ENCODE peak calls at places on chromosomes 7 and 10, in nine cellular contexts. One of them, this sample, is unnamed.

GRCh38 chr7:144957998-144958397 is 122.1 kb upstream of the TPK1 start:
- DNase-seq in IMR-90: no peak
- DNase-seq in RWPE1: no peak
- DNase-seq in psoas muscle: no peak
- DNase-seq in pancreas: no peak
- DNase-seq in hepatocyte: no peak
- DNase-seq in spleen: no peak
- DNase-seq in PC-3: no peak
- DNase-seq in body of pancreas: no peak
- DNase-seq in this sample: no peak

GRCh38 chr7:152354061-152354460 is 81.7 kb downstream of the KMT2C start:
- DNase-seq in psoas muscle: no peak
- DNase-seq in hepatocyte: no peak
- DNase-seq in PC-3: no peak
- DNase-seq in pancreas: no peak
- DNase-seq in body of pancreas: no peak
- DNase-seq in spleen: no peak
- DNase-seq in IMR-90: peak
- DNase-seq in RWPE1: no peak
- DNase-seq in this sample: no peak

GRCh38 chr7:4733936-4734528 is 41.4 kb upstream of the AP5Z1 start:
- DNase-seq in pancreas: no peak
- DNase-seq in PC-3: no peak
- DNase-seq in psoas muscle: no peak
- DNase-seq in spleen: no peak
- DNase-seq in hepatocyte: no peak
- DNase-seq in RWPE1: no peak
- DNase-seq in IMR-90: no peak
- DNase-seq in body of pancreas: no peak
- DNase-seq in this sample: no peak

GRCh38 chr7:88233828-88234227 is 14.0 kb upstream of the SRI start:
- DNase-seq in IMR-90: no peak
- DNase-seq in PC-3: no peak
- DNase-seq in RWPE1: no peak
- DNase-seq in hepatocyte: peak
- DNase-seq in body of pancreas: no peak
- DNase-seq in psoas muscle: no peak
- DNase-seq in spleen: no peak
- DNase-seq in pancreas: no peak
- DNase-seq in this sample: no peak

GRCh38 chr7:138890782-138891445 is 90.3 kb downstream of the KIAA1549 start:
- DNase-seq in psoas muscle: peak
- DNase-seq in PC-3: peak
- DNase-seq in pancreas: peak
- DNase-seq in IMR-90: peak
- DNase-seq in spleen: no peak
- DNase-seq in body of pancreas: peak
- DNase-seq in RWPE1: no peak
- DNase-seq in hepatocyte: peak
- DNase-seq in this sample: no peak

GRCh38 chr10:56349611-56350010 is 11.4 kb downstream of the ZWINT start:
- DNase-seq in RWPE1: peak
- DNase-seq in hepatocyte: no peak
- DNase-seq in pancreas: no peak
- DNase-seq in PC-3: peak
- DNase-seq in psoas muscle: no peak
- DNase-seq in body of pancreas: no peak
- DNase-seq in IMR-90: no peak
- DNase-seq in spleen: no peak
- DNase-seq in this sample: no peak

GRCh38 chr10:64859911-64860310 is 1338.7 kb downstream of the REEP3 start:
- DNase-seq in PC-3: no peak
- DNase-seq in body of pancreas: no peak
- DNase-seq in IMR-90: no peak
- DNase-seq in RWPE1: no peak
- DNase-seq in pancreas: no peak
- DNase-seq in hepatocyte: no peak
- DNase-seq in psoas muscle: no peak
- DNase-seq in spleen: no peak
- DNase-seq in this sample: no peak

GRCh38 chr7:87416682-87417587 is 58.5 kb downstream of the ABCB4 start:
- DNase-seq in RWPE1: peak
- DNase-seq in IMR-90: peak
- DNase-seq in pancreas: peak
- DNase-seq in psoas muscle: peak
- DNase-seq in hepatocyte: peak
- DNase-seq in PC-3: peak
- DNase-seq in spleen: no peak
- DNase-seq in body of pancreas: peak
- DNase-seq in this sample: no peak

GRCh38 chr10:60821661-60822060 is 43.4 kb downstream of the CDK1 start:
- DNase-seq in pancreas: no peak
- DNase-seq in IMR-90: peak
- DNase-seq in psoas muscle: no peak
- DNase-seq in hepatocyte: no peak
- DNase-seq in PC-3: no peak
- DNase-seq in body of pancreas: no peak
- DNase-seq in spleen: no peak
- DNase-seq in RWPE1: no peak
- DNase-seq in this sample: no peak

GRCh38 chr10:78465456-78465855 is 431.8 kb downstream of the RPS24 start:
- DNase-seq in psoas muscle: no peak
- DNase-seq in pancreas: no peak
- DNase-seq in RWPE1: no peak
- DNase-seq in PC-3: no peak
- DNase-seq in IMR-90: no peak
- DNase-seq in hepatocyte: no peak
- DNase-seq in spleen: no peak
- DNase-seq in body of pancreas: no peak
- DNase-seq in this sample: no peak

GRCh38 chr7:114953724-114954123 is 31.8 kb downstream of the MDFIC start:
- DNase-seq in PC-3: peak
- DNase-seq in IMR-90: no peak
- DNase-seq in pancreas: no peak
- DNase-seq in spleen: no peak
- DNase-seq in psoas muscle: no peak
- DNase-seq in RWPE1: no peak
- DNase-seq in hepatocyte: no peak
- DNase-seq in body of pancreas: no peak
- DNase-seq in this sample: no peak
- TF ChIP-seq CTCF in PC-3: peak
- TF ChIP-seq CTCF in IMR-90: no peak
- TF ChIP-seq CTCF in pancreas: no peak
- TF ChIP-seq CTCF in spleen: no peak
- TF ChIP-seq CTCF in psoas muscle: no peak
- TF ChIP-seq CTCF in RWPE1: no peak
- TF ChIP-seq CTCF in hepatocyte: no peak
- TF ChIP-seq CTCF in body of pancreas: no peak
- TF ChIP-seq CTCF in this sample: no peak

DNA sequence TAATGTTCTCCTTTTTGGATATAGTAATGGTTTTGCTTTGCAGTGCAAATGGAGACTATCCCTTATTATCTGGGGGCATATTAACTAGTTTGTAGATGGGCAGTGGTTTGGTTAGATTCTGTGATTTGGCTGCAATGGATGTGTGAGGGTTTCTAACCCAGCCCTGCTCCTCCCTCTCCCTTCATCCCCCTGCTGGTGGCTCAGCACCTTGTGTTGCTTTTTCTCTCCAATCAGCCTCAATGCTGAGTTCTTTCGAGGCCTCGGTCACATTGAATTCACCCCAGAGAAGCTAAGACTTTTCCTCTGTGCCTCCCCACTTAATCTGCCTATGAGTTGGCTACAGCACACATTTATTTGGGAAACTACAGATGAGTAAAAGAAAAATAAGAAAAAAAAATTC is 120.0 kb downstream of the MALRD1 start:
- DNase-seq in pancreas: no peak
- DNase-seq in body of pancreas: no peak
- DNase-seq in PC-3: no peak
- DNase-seq in RWPE1: no peak
- DNase-seq in spleen: no peak
- DNase-seq in psoas muscle: no peak
- DNase-seq in IMR-90: no peak
- DNase-seq in hepatocyte: no peak
- DNase-seq in this sample: no peak
- TF ChIP-seq CTCF in pancreas: no peak
- TF ChIP-seq CTCF in body of pancreas: no peak
- TF ChIP-seq CTCF in PC-3: peak
- TF ChIP-seq CTCF in RWPE1: no peak
- TF ChIP-seq CTCF in spleen: no peak
- TF ChIP-seq CTCF in psoas muscle: no peak
- TF ChIP-seq CTCF in IMR-90: peak
- TF ChIP-seq CTCF in hepatocyte: peak
- TF ChIP-seq CTCF in this sample: no peak

GRCh38 chr7:132312531-132313070 is 263.7 kb downstream of the PLXNA4 start:
- DNase-seq in body of pancreas: no peak
- DNase-seq in PC-3: no peak
- DNase-seq in RWPE1: no peak
- DNase-seq in hepatocyte: no peak
- DNase-seq in spleen: no peak
- DNase-seq in psoas muscle: no peak
- DNase-seq in IMR-90: no peak
- DNase-seq in pancreas: no peak
- DNase-seq in this sample: no peak

GRCh38 chr7:132309102-132309805 is 267.0 kb downstream of the PLXNA4 start:
- DNase-seq in spleen: no peak
- DNase-seq in psoas muscle: no peak
- DNase-seq in IMR-90: no peak
- DNase-seq in hepatocyte: no peak
- DNase-seq in pancreas: no peak
- DNase-seq in PC-3: no peak
- DNase-seq in RWPE1: no peak
- DNase-seq in body of pancreas: no peak
- DNase-seq in this sample: no peak

GRCh38 chr7:132311747-132312146 is 264.5 kb downstream of the PLXNA4 start:
- DNase-seq in PC-3: no peak
- DNase-seq in RWPE1: no peak
- DNase-seq in psoas muscle: no peak
- DNase-seq in spleen: no peak
- DNase-seq in body of pancreas: no peak
- DNase-seq in pancreas: no peak
- DNase-seq in hepatocyte: no peak
- DNase-seq in IMR-90: no peak
- DNase-seq in this sample: no peak

DNA sequence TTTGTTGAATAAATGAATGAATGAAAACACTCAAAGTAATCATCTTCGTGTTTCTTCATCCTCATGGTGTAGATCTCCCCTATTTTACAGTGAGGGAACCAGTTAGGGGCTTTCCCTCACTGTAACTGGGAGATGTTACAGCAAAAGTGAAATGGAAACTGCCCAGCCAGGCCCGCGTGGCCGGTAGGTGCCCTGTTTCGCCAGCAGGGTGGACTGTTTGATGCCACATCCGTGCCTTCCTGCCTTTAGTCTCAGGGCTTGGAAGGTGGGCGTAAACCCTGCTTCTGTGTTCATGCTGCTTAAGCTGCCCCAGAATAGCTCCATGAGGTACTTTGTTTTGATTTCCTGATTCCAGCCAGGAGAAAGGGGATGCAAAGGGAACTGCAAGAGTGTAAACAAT is 268.8 kb downstream of the PLXNA4 start:
- DNase-seq in pancreas: no peak
- DNase-seq in hepatocyte: no peak
- DNase-seq in body of pancreas: no peak
- DNase-seq in spleen: no peak
- DNase-seq in PC-3: no peak
- DNase-seq in IMR-90: no peak
- DNase-seq in psoas muscle: no peak
- DNase-seq in RWPE1: no peak
- DNase-seq in this sample: no peak
- TF ChIP-seq CTCF in pancreas: no peak
- TF ChIP-seq CTCF in hepatocyte: no peak
- TF ChIP-seq CTCF in body of pancreas: no peak
- TF ChIP-seq CTCF in spleen: no peak
- TF ChIP-seq CTCF in PC-3: peak
- TF ChIP-seq CTCF in IMR-90: no peak
- TF ChIP-seq CTCF in psoas muscle: no peak
- TF ChIP-seq CTCF in RWPE1: no peak
- TF ChIP-seq CTCF in this sample: no peak

DNA sequence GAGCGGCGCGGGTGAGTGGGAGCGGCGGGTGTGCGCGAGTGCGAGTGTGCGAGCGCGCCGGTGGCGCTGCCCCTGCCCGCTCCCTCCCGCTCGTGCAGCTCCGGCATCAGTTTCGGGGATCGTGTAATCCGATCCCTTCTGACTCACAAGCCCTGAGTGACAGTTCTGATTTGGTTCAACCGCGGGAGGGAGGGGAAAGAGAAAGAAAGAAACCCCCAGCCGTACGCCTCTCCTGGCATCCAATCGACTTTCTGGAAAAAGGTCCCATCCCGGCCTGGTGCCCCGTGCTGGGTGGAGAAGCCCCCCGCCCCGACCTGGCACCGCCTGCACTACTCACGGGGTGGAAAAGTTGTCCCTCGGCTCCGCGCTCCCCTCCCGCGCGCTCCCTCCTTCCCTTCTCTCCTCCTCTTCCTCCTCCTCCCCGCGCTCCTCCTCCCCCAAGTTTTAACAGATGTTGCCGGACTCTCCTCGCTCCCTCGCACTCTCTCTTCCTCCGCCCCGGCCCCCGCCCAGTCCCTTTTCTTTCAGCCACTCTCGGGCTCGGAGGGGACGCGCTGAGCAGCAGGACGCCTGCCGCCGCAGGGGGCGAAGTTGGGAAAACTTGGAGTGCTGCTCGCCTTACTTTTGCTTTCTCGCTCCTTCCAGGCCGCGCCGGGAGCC is at the start of gene GLI3:
- DNase-seq in pancreas: peak
- DNase-seq in body of pancreas: peak
- DNase-seq in IMR-90: peak
- DNase-seq in RWPE1: peak
- DNase-seq in spleen: peak
- DNase-seq in psoas muscle: peak
- DNase-seq in PC-3: peak
- DNase-seq in hepatocyte: peak
- DNase-seq in this sample: no peak
- TF ChIP-seq CTCF in pancreas: no peak
- TF ChIP-seq CTCF in body of pancreas: peak
- TF ChIP-seq CTCF in IMR-90: peak
- TF ChIP-seq CTCF in RWPE1: peak
- TF ChIP-seq CTCF in spleen: no peak
- TF ChIP-seq CTCF in psoas muscle: peak
- TF ChIP-seq CTCF in PC-3: no peak
- TF ChIP-seq CTCF in hepatocyte: peak
- TF ChIP-seq CTCF in this sample: no peak

DNA sequence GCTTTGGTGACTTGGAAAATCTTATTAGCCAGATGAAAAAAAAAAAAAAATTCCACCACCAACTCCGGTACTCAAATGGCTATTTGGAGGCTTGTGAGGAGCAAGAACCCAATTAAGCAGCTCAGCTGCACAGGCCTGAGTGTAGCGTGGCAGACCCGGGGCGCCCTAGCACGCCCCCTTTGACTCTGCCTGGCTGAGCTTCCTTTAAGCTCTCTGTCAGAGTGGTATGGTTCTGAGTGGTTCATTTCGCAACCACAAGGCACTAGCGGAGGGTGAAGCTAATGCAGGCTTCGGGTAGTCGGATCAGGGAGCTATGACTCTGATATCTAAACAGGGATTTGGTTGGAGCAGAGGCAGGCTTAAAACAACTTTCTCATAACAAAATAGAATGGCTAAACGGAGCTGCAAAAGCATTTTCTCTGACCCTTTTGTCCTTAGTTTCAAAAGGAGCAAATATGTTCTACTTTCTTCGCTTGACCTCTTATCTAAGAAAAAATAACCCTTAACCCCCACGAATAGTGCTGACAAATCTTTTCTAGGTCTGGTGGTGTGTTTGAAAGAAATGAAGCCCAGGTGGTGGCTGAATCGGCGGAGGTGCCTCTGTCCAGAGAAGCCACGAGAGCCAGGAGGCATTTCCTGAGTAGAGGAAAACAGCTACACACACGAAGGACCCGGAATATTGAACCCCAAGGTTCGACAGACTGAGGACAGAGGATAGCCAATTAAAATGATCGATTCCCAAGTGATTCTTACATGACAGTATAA is 285.4 kb upstream of the GLI3 start:
- DNase-seq in RWPE1: no peak
- DNase-seq in body of pancreas: no peak
- DNase-seq in spleen: no peak
- DNase-seq in PC-3: no peak
- DNase-seq in hepatocyte: peak
- DNase-seq in psoas muscle: no peak
- DNase-seq in IMR-90: no peak
- DNase-seq in pancreas: no peak
- DNase-seq in this sample: no peak
- TF ChIP-seq CTCF in RWPE1: no peak
- TF ChIP-seq CTCF in body of pancreas: no peak
- TF ChIP-seq CTCF in spleen: no peak
- TF ChIP-seq CTCF in PC-3: no peak
- TF ChIP-seq CTCF in hepatocyte: peak
- TF ChIP-seq CTCF in psoas muscle: no peak
- TF ChIP-seq CTCF in IMR-90: no peak
- TF ChIP-seq CTCF in pancreas: no peak
- TF ChIP-seq CTCF in this sample: no peak